ENCODE peak calls at places on chromosomes 2 and 18, in nine cellular contexts. M is AG09319; N is activated CD4-positive, CD25-positive, alpha-beta regulatory T cell treated with anti-CD3 and anti-CD28 coated beads, Interleukin-2, amount 50 U/mL, for 72 hours; A is dermis microvascular lymphatic vessel endothelial cell; U is NCI-H226; W is MCF 10A; R is activated effector memory CD4-positive, alpha-beta T cell treated with anti-CD3 and anti-CD28 coated beads, Interleukin-2, amount 50 U/mL, for 16 hours; G is left lobe of liver; H is EL. B is an unnamed sample.

GRCh38 chr18:54822872-54823845 is 5.1 kb upstream of the RAB27B start:
- DNase-seq in M (peak), N (no peak), A (no peak), U (peak), W (peak), R (no peak), G (no peak), H (peak), B (no peak)

GRCh38 chr2:173290046-173290445 is 64.6 kb upstream of the CDCA7 start:
- DNase-seq in M (no peak), N (no peak), A (no peak), U (peak), W (no peak), R (no peak), G (no peak), H (no peak), B (no peak)

GRCh38 chr2:27723372-27724144 is 48.0 kb upstream of the MRPL33 start:
- DNase-seq in M (no peak), N (no peak), A (no peak), U (peak), W (peak), R (no peak), G (peak), H (peak), B (no peak)

GRCh38 chr18:33878213-33878612 is 300.2 kb downstream of the ASXL3 start:
- DNase-seq in M (no peak), N (no peak), A (no peak), U (no peak), W (no peak), R (no peak), G (no peak), H (no peak), B (no peak)

GRCh38 chr2:164843346-164843841 is 1.8 kb upstream of the COBLL1 start:
- DNase-seq in M (no peak), N (no peak), A (no peak), U (peak), W (peak), R (no peak), G (no peak), H (peak), B (no peak)

GRCh38 chr2:142734770-142735169 is 142.7 kb upstream of the KYNU start:
- DNase-seq in M (no peak), N (no peak), A (no peak), U (no peak), W (no peak), R (no peak), G (no peak), H (no peak), B (no peak)

GRCh38 chr2:229340086-229340760 is 69.1 kb upstream of the PID1 start:
- DNase-seq in M (no peak), N (no peak), A (no peak), U (no peak), W (peak), R (no peak), G (no peak), H (peak), B (no peak)

GRCh38 chr18:2978626-2979025 is 34.3 kb downstream of the LPIN2 start:
- DNase-seq in M (no peak), N (no peak), A (no peak), U (peak), W (peak), R (peak), G (no peak), H (peak), B (no peak)

GRCh38 chr2:108193251-108193650 is 46.5 kb upstream of the SULT1C3 start:
- DNase-seq in M (no peak), N (no peak), A (no peak), U (no peak), W (no peak), R (no peak), G (no peak), H (peak), B (no peak)

GRCh38 chr2:218290316-218291261 is 1.7 kb downstream of the TMBIM1 start:
- DNase-seq in M (no peak), N (no peak), A (no peak), U (no peak), W (no peak), R (peak), G (no peak), H (no peak), B (peak)

GRCh38 chr2:216485745-216486144 is 12.9 kb upstream of the RPL37A start:
- DNase-seq in M (no peak), N (no peak), A (no peak), U (no peak), W (no peak), R (no peak), G (no peak), H (no peak), B (no peak)

GRCh38 chr18:79422022-79422782 is 26.5 kb downstream of the NFATC1 start:
- DNase-seq in M (peak), N (no peak), A (no peak), U (no peak), W (peak), R (no peak), G (no peak), H (no peak), B (no peak)

GRCh38 chr2:32931945-32932709 is 14.6 kb upstream of the LTBP1 start:
- DNase-seq in M (no peak), N (no peak), A (no peak), U (no peak), W (no peak), R (no peak), G (no peak), H (no peak), B (no peak)

GRCh38 chr2:156319811-156320490 is 12.6 kb downstream of the NR4A2 start:
- DNase-seq in M (no peak), N (no peak), A (no peak), U (no peak), W (no peak), R (no peak), G (peak), H (peak), B (no peak)

GRCh38 chr18:31046916-31047315 is 4.4 kb upstream of the DSC3 start:
- DNase-seq in M (no peak), N (no peak), A (no peak), U (no peak), W (peak), R (no peak), G (no peak), H (no peak), B (no peak)

GRCh38 chr2:135839713-135840112 is 2.7 kb upstream of the LCT start:
- DNase-seq in M (peak), N (no peak), A (peak), U (no peak), W (no peak), R (no peak), G (no peak), H (peak), B (no peak)

GRCh38 chr2:168731550-168732128 is 70.8 kb upstream of the NOSTRIN start:
- DNase-seq in M (no peak), N (no peak), A (no peak), U (no peak), W (peak), R (no peak), G (no peak), H (peak), B (no peak)

GRCh38 chr2:83224591-83224990 is 1234.5 kb downstream of the SUCLG1 start:
- DNase-seq in M (no peak), N (no peak), A (no peak), U (no peak), W (no peak), R (no peak), G (no peak), H (no peak), B (no peak)

GRCh38 chr2:126979604-126980003 is 80.9 kb downstream of the TEX51 start:
- DNase-seq in M (no peak), N (no peak), A (no peak), U (no peak), W (no peak), R (no peak), G (no peak), H (no peak), B (no peak)

B was measured in activated CD4-positive, alpha-beta T cell treated with anti-CD3 and anti-CD28 coated beads, Interleukin-2, amount 50 U/mL, for 4 hours.